ENCODE peak calls at places on chromosomes 16 and 17, in seven cellular contexts. C is fibroblast of pulmonary artery; F is AG10803; X is Caco-2; P is esophagus squamous epithelium; R is CD8-positive, alpha-beta T cell; H is glutamatergic neuron. Y is an unnamed sample.

GRCh38 chr17:80921741-80922579 is 69.7 kb upstream of the CHMP6 start:
- DNase-seq in R (no peak), X (no peak), P (no peak), H (no peak), C (no peak), F (no peak), Y (no peak)

GRCh38 chr16:52676951-52677350 is 130.0 kb upstream of the TOX3 start:
- DNase-seq in H (no peak), R (no peak), C (no peak), P (no peak), X (no peak), F (no peak), Y (no peak)

GRCh38 chr16:19130852-19131808 is 17.4 kb downstream of the ITPRIPL2 start:
- DNase-seq in R (no peak), C (peak), H (peak), F (peak), P (no peak), X (no peak), Y (no peak)

GRCh38 chr16:15757075-15757386 is 99.8 kb downstream of the MYH11 start:
- DNase-seq in P (no peak), H (no peak), R (no peak), X (no peak), F (no peak), C (no peak), Y (no peak)

GRCh38 chr17:21460358-21460757 is 84.2 kb downstream of the KCNJ12 start:
- DNase-seq in X (no peak), H (no peak), P (no peak), F (no peak), C (peak), R (no peak), Y (no peak)

GRCh38 chr16:6861136-6861535 is 471.5 kb upstream of the RBFOX1 start:
- DNase-seq in F (no peak), P (no peak), X (no peak), R (no peak), H (no peak), C (no peak), Y (no peak)

GRCh38 chr17:339193-340061 is 13.2 kb downstream of the RPH3AL start:
- DNase-seq in F (no peak), H (no peak), R (no peak), C (no peak), P (no peak), X (no peak), Y (no peak)

GRCh38 chr16:1989826-1990335 is at the start of gene SYNGR3:
- DNase-seq in X (no peak), F (no peak), C (no peak), R (no peak), H (no peak), P (no peak), Y (no peak)

GRCh38 chr16:86823895-86824671 is 245.7 kb downstream of the FOXL1 start:
- DNase-seq in P (no peak), H (no peak), R (no peak), X (no peak), C (peak), F (peak), Y (no peak)

GRCh38 chr17:55699178-55699865 is 23.3 kb downstream of the TMEM100 start:
- DNase-seq in X (no peak), H (no peak), P (no peak), F (no peak), R (no peak), C (no peak), Y (no peak)

GRCh38 chr16:74315059-74315458 is 18.4 kb downstream of the PSMD7 start:
- DNase-seq in P (no peak), C (no peak), R (no peak), F (no peak), H (no peak), X (peak), Y (no peak)

GRCh38 chr16:74307383-74307782 is 10.8 kb downstream of the PSMD7 start:
- DNase-seq in F (no peak), C (no peak), H (no peak), P (no peak), X (no peak), R (no peak), Y (no peak)

GRCh38 chr16:74305286-74305685 is 8.7 kb downstream of the PSMD7 start:
- DNase-seq in R (no peak), X (no peak), P (no peak), H (no peak), F (no peak), C (no peak), Y (no peak)

GRCh38 chr16:74305978-74306784 is 9.6 kb downstream of the PSMD7 start:
- DNase-seq in F (no peak), P (no peak), R (no peak), C (no peak), H (no peak), X (no peak), Y (no peak)

DNA sequence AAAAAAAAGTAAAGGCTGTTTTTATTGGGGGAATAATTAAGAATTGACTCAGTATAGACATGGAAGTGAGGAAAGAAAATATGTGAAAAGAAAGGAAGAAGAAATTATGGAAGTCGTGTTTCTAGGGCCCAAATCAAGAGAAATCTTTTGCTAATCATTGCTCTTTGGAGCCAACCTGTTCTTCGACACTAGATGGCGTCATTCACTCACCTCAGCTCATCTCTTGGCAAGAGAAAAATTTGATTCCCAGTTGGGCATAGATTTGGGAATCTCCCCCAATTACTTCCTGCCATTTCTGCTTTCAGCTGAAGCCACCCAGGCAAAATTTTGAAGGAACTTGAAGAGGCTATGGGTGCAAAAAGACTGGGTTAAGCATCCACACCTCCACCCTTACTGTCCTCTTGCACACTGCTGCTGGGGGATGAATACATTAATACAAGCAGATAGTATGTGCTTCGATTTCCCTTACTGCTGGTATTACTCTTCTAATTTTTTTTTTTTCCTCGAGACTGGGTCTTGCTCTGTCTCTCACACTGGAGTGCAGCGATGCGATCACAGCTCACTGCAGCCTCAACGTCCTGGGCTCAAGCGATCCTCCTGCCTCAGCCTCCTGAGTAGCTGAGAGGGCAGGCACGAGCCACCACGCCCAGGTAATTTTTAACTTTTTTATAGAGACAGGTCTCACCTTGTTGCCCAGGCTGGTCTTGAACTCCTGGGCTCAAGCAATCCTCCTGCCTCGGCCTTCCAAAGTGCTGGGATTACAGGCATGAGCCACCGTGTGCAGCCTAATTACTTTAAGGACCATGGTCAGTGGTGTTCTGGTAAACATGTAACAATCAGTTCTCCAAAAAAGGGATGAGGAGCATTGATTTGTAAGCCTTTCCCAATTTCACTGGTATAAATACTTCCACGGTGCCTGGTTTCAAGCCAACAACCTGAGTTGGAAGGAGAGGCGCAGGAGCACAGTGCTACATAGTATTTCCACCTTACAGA is 13.5 kb downstream of the PSMD7 start:
- DNase-seq in P (no peak), C (peak), F (peak), H (no peak), R (no peak), X (no peak), Y (no peak)
- TF ChIP-seq CTCF in P (peak), C (peak), F (peak), H (peak), R (peak), X (peak), Y (peak)

GRCh38 chr17:2174048-2174447 is 119.1 kb downstream of the HIC1 start:
- DNase-seq in P (no peak), F (no peak), H (no peak), C (peak), X (no peak), R (no peak), Y (no peak)

GRCh38 chr17:2175294-2175628 is 120.4 kb downstream of the HIC1 start:
- DNase-seq in X (no peak), C (no peak), P (no peak), H (no peak), F (peak), R (no peak), Y (no peak)

GRCh38 chr17:2176484-2177175 is 121.7 kb downstream of the HIC1 start:
- DNase-seq in X (no peak), P (no peak), F (no peak), R (no peak), C (no peak), H (no peak), Y (no peak)

GRCh38 chr17:2173005-2173404 is 118.1 kb downstream of the HIC1 start:
- DNase-seq in R (no peak), X (no peak), F (peak), H (no peak), C (peak), P (no peak), Y (no peak)

GRCh38 chr17:2174471-2175293 is 119.8 kb downstream of the HIC1 start:
- DNase-seq in C (peak), H (no peak), P (no peak), F (peak), X (no peak), R (no peak), Y (no peak)
- TF ChIP-seq CTCF in C (peak), H (no peak), P (no peak), F (peak), X (no peak), R (no peak), Y (no peak)

GRCh38 chr16:55508941-55509920 is at the start of gene LPCAT2:
- DNase-seq in C (peak), H (peak), X (peak), R (no peak), F (peak), P (no peak), Y (peak)
- TF ChIP-seq CTCF in C (no peak), H (no peak), X (no peak), R (no peak), F (no peak), P (no peak), Y (no peak)

DNA sequence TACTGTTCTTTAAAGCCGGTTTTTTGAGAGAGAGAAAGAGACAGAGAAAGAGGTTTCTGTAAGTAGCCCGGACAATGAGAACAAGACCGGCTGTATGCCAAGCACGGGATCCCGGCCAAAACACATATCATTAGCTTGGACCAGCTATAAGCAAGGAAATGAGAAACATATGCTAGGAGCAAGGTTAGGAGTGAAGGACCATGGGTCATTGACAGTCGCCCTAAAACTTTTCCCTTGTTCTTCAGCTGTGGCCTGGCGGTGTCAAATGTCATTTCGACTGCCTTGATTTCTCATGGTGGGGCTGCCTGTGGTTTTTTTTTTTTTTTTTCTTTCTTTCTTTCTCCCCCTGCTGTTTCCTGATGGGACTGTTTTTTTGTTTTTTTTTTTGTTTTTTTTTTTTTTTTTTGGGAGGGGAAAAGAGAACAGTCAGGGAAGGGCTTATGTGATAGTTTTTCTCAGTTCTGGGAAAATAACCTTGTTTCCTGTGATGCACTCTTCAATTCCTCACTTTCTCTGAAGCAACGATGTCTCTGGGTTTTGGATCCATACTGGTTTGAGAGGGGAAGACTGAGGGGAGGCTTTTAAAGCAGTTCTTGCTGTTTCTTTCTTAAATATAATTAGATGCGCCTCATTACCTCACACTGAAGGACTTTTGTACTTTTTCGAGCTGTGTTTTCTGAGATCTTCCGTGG is 124.8 kb upstream of the ZFHX3 start:
- DNase-seq in X (no peak), C (peak), P (no peak), F (peak), H (no peak), R (no peak), Y (peak)
- TF ChIP-seq CTCF in X (peak), C (peak), P (no peak), F (peak), H (peak), R (no peak), Y (peak)

DNA sequence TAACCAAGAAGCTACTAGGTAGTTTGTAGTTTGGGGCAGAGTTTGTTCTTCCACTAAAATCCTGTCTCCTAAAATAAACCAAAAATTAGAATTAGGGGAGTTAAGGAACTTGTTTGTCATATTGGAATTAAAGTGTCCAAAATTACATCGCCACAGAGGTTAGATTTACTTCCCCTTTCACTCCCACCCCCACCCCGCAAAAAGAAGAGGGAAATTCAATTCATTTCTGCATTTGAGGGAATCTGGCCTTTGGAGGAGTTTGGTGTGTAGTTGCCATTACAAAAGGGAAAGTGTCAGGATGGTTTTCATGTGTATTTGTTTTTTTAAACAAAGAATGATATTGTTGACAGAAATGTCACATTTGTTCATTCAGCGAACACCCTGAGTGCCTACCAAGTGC is 5.8 kb downstream of the TMEM97 start:
- DNase-seq in R (no peak), P (no peak), C (no peak), H (no peak), F (no peak), X (no peak), Y (no peak)
- TF ChIP-seq CTCF in R (no peak), P (no peak), C (no peak), H (no peak), F (no peak), X (no peak), Y (no peak)

GRCh38 chr17:57947369-57947768 is 7.8 kb downstream of the CUEDC1 start:
- DNase-seq in P (no peak), R (no peak), F (no peak), H (no peak), X (no peak), C (no peak), Y (no peak)

GRCh38 chr17:57949649-57950048 is 5.6 kb downstream of the CUEDC1 start:
- DNase-seq in C (no peak), R (no peak), F (peak), H (no peak), P (no peak), X (no peak), Y (no peak)

GRCh38 chr17:57946798-57947358 is 8.3 kb downstream of the CUEDC1 start:
- DNase-seq in C (peak), R (peak), X (peak), H (no peak), P (no peak), F (peak), Y (no peak)

GRCh38 chr17:57948555-57949420 is 6.4 kb downstream of the CUEDC1 start:
- DNase-seq in H (no peak), X (no peak), R (no peak), P (no peak), C (peak), F (peak), Y (no peak)

GRCh38 chr17:57948169-57948554 is 7.0 kb downstream of the CUEDC1 start:
- DNase-seq in R (no peak), P (no peak), C (no peak), H (no peak), X (no peak), F (peak), Y (no peak)
- TF ChIP-seq CTCF in R (no peak), P (no peak), C (no peak), H (no peak), X (no peak), F (no peak), Y (no peak)